ENCODE peak calls at places on chromosomes 6 and 20, in ten cellular contexts. F is natural killer cell; L is CD8-positive, alpha-beta T cell; N is NCI-H2171; I is ELF-1; T is breast epithelium; Z is activated naive CD8-positive, alpha-beta T cell treated with anti-CD3 and anti-CD28 coated beads, Interleukin-2, amount 50 U/mL, for 24 hours; Q is GDM1; P is skeletal muscle cell; D is stimulated activated CD4-positive, alpha-beta T cell treated with anti-CD3 and anti-CD28 coated beads, Interleukin-1b, Interleukin-23, amount 100 ng/mL, for 1 hour. W is an unnamed sample.

GRCh38 chr6:112330877-112331260 is 16.3 kb upstream of the RFPL4B start:
- DNase-seq in F (no peak), L (no peak), N (no peak), I (no peak), T (no peak), Z (no peak), Q (no peak), P (no peak), D (no peak), W (no peak)

GRCh38 chr20:59138114-59138602 is 25.5 kb upstream of the ZNF831 start:
- DNase-seq in F (no peak), L (no peak), N (no peak), I (no peak), T (no peak), Z (no peak), Q (no peak), P (no peak), D (no peak), W (no peak)

GRCh38 chr6:49787176-49787575 is at the start of gene PGK2:
- DNase-seq in F (no peak), L (no peak), N (no peak), I (peak), T (no peak), Z (no peak), Q (no peak), P (no peak), D (no peak), W (no peak)

GRCh38 chr20:51372176-51372803 is 170.2 kb downstream of the NFATC2 start:
- DNase-seq in F (peak), L (peak), N (peak), I (peak), T (peak), Z (peak), Q (peak), P (peak), D (peak), W (peak)

GRCh38 chr6:99745651-99746050 is 139.0 kb downstream of the PRDM13 start:
- DNase-seq in F (no peak), L (no peak), N (no peak), I (no peak), T (no peak), Z (no peak), Q (no peak), P (no peak), D (no peak), W (no peak)

GRCh38 chr6:136244061-136244616 is 6.0 kb downstream of the MTFR2 start:
- DNase-seq in F (no peak), L (no peak), N (no peak), I (no peak), T (no peak), Z (no peak), Q (no peak), P (no peak), D (no peak), W (no peak)

GRCh38 chr6:53358440-53359087 is 9.8 kb upstream of the ELOVL5 start:
- DNase-seq in F (no peak), L (no peak), N (no peak), I (no peak), T (no peak), Z (no peak), Q (no peak), P (no peak), D (no peak), W (no peak)

GRCh38 chr20:41617059-41617921 is 887 bp downstream of the CHD6 start:
- DNase-seq in F (peak), L (peak), N (peak), I (peak), T (no peak), Z (peak), Q (no peak), P (no peak), D (peak), W (peak)

GRCh38 chr6:152727507-152727906 is 23.1 kb upstream of the VIP start:
- DNase-seq in F (no peak), L (no peak), N (no peak), I (peak), T (no peak), Z (no peak), Q (no peak), P (no peak), D (no peak), W (no peak)

GRCh38 chr6:163661271-163661671 is 246.8 kb downstream of the QKI start:
- DNase-seq in F (no peak), L (no peak), N (no peak), I (no peak), T (no peak), Z (no peak), Q (no peak), P (no peak), D (no peak), W (no peak)

GRCh38 chr20:39049684-39050554 is 87.8 kb downstream of the DHX35 start:
- DNase-seq in F (peak), L (peak), N (peak), I (peak), T (peak), Z (peak), Q (peak), P (peak), D (peak), W (peak)

GRCh38 chr6:153131037-153131981 is at the start of gene RGS17:
- DNase-seq in F (no peak), L (peak), N (peak), I (peak), T (no peak), Z (peak), Q (no peak), P (peak), D (no peak), W (no peak)

GRCh38 chr6:110628330-110628729 is 151.9 kb upstream of the SLC22A16 start:
- DNase-seq in F (no peak), L (no peak), N (no peak), I (no peak), T (no peak), Z (no peak), Q (no peak), P (peak), D (no peak), W (no peak)

GRCh38 chr6:40011844-40012243 is 77.6 kb upstream of the MOCS1 start:
- DNase-seq in F (no peak), L (no peak), N (no peak), I (peak), T (no peak), Z (no peak), Q (no peak), P (no peak), D (no peak), W (no peak)

GRCh38 chr6:11585426-11586016 is 48.0 kb downstream of the TMEM170B start:
- DNase-seq in F (no peak), L (no peak), N (peak), I (no peak), T (no peak), Z (no peak), Q (no peak), P (no peak), D (no peak), W (no peak)

GRCh38 chr20:11012975-11013374 is 339.2 kb upstream of the JAG1 start:
- DNase-seq in F (no peak), L (no peak), N (no peak), I (no peak), T (no peak), Z (no peak), Q (no peak), P (peak), D (no peak), W (no peak)

GRCh38 chr20:49415005-49415663 is 67.3 kb downstream of the KCNB1 start:
- DNase-seq in F (no peak), L (no peak), N (no peak), I (no peak), T (no peak), Z (no peak), Q (no peak), P (no peak), D (no peak), W (no peak)

GRCh38 chr20:6660441-6660840 is 107.0 kb upstream of the BMP2 start:
- DNase-seq in F (no peak), L (no peak), N (no peak), I (no peak), T (no peak), Z (no peak), Q (no peak), P (no peak), D (no peak), W (no peak)

GRCh38 chr6:125303512-125303854 is 1.7 kb upstream of the HDDC2 start:
- DNase-seq in F (no peak), L (no peak), N (no peak), I (no peak), T (no peak), Z (no peak), Q (no peak), P (no peak), D (no peak), W (no peak)

GRCh38 chr20:23125625-23126191 is 39.6 kb upstream of the CD93 start:
- DNase-seq in F (no peak), L (no peak), N (no peak), I (no peak), T (no peak), Z (no peak), Q (no peak), P (peak), D (no peak), W (no peak)

W was measured in activated T-helper 9 cell treated with anti-CD3 and anti-CD28 coated beads, Interleukin-2, amount 50 U/mL, for 16 hours.